ENCODE peak calls at places on chromosomes 1 and 21, in ten cellular contexts. One of them, this sample, is unnamed.

GRCh38 chr1:7159116-7159781 is 374.0 kb downstream of the CAMTA1 start:
- DNase-seq in CD8-positive, alpha-beta T cell: no peak
- DNase-seq in cardiac muscle cell: no peak
- DNase-seq in tibial artery: no peak
- DNase-seq in SK-N-SH: no peak
- DNase-seq in body of pancreas: no peak
- DNase-seq in psoas muscle: no peak
- DNase-seq in left ventricle myocardium inferior: no peak
- DNase-seq in spleen: no peak
- DNase-seq in mammary epithelial cell: no peak
- DNase-seq in this sample: no peak

GRCh38 chr1:198162091-198162767 is 5.4 kb downstream of the NEK7 start:
- DNase-seq in SK-N-SH: no peak
- DNase-seq in left ventricle myocardium inferior: no peak
- DNase-seq in tibial artery: no peak
- DNase-seq in psoas muscle: no peak
- DNase-seq in body of pancreas: no peak
- DNase-seq in mammary epithelial cell: no peak
- DNase-seq in CD8-positive, alpha-beta T cell: no peak
- DNase-seq in cardiac muscle cell: no peak
- DNase-seq in spleen: no peak
- DNase-seq in this sample: no peak

GRCh38 chr21:46115441-46116188 is 17.7 kb downstream of the COL6A2 start:
- DNase-seq in tibial artery: peak; percentile 7
- DNase-seq in body of pancreas: no peak
- DNase-seq in CD8-positive, alpha-beta T cell: no peak
- DNase-seq in mammary epithelial cell: no peak
- DNase-seq in spleen: peak; percentile 33
- DNase-seq in psoas muscle: peak; percentile 39
- DNase-seq in cardiac muscle cell: no peak
- DNase-seq in left ventricle myocardium inferior: peak; percentile 10
- DNase-seq in SK-N-SH: peak; percentile 21
- DNase-seq in this sample: no peak

GRCh38 chr1:2213576-2214505 is 14.3 kb upstream of the SKI start:
- DNase-seq in tibial artery: peak; percentile 90
- DNase-seq in body of pancreas: peak; percentile 15
- DNase-seq in SK-N-SH: no peak
- DNase-seq in left ventricle myocardium inferior: peak; percentile 86
- DNase-seq in psoas muscle: peak; percentile 87
- DNase-seq in cardiac muscle cell: peak; percentile 92
- DNase-seq in mammary epithelial cell: no peak
- DNase-seq in spleen: peak; percentile 78
- DNase-seq in CD8-positive, alpha-beta T cell: no peak
- DNase-seq in this sample: peak; percentile 91

GRCh38 chr1:22452401-22452963 is 831 bp downstream of the ZBTB40 start:
- DNase-seq in tibial artery: peak; percentile 41
- DNase-seq in CD8-positive, alpha-beta T cell: peak; percentile 23
- DNase-seq in psoas muscle: peak; percentile 62
- DNase-seq in left ventricle myocardium inferior: peak; percentile 25
- DNase-seq in mammary epithelial cell: peak; percentile 44
- DNase-seq in cardiac muscle cell: peak; percentile 59
- DNase-seq in SK-N-SH: no peak
- DNase-seq in spleen: no peak
- DNase-seq in body of pancreas: peak; percentile 49
- DNase-seq in this sample: no peak

GRCh38 chr1:180930687-180931086 is 18.0 kb downstream of the KIAA1614 start:
- DNase-seq in tibial artery: no peak
- DNase-seq in psoas muscle: no peak
- DNase-seq in SK-N-SH: peak; percentile 86
- DNase-seq in mammary epithelial cell: no peak
- DNase-seq in cardiac muscle cell: no peak
- DNase-seq in spleen: no peak
- DNase-seq in left ventricle myocardium inferior: no peak
- DNase-seq in body of pancreas: no peak
- DNase-seq in CD8-positive, alpha-beta T cell: no peak
- DNase-seq in this sample: no peak

GRCh38 chr1:5980314-5981008 is 11.8 kb downstream of the NPHP4 start:
- DNase-seq in CD8-positive, alpha-beta T cell: no peak
- DNase-seq in body of pancreas: no peak
- DNase-seq in left ventricle myocardium inferior: peak; percentile 73
- DNase-seq in SK-N-SH: peak; percentile 84
- DNase-seq in psoas muscle: peak; percentile 82
- DNase-seq in tibial artery: peak; percentile 61
- DNase-seq in spleen: peak; percentile 67
- DNase-seq in cardiac muscle cell: peak; percentile 88
- DNase-seq in mammary epithelial cell: no peak
- DNase-seq in this sample: peak; percentile 87

GRCh38 chr1:229222081-229222480 is 48.8 kb upstream of the RAB4A start:
- DNase-seq in CD8-positive, alpha-beta T cell: no peak
- DNase-seq in spleen: no peak
- DNase-seq in SK-N-SH: no peak
- DNase-seq in psoas muscle: no peak
- DNase-seq in left ventricle myocardium inferior: no peak
- DNase-seq in mammary epithelial cell: no peak
- DNase-seq in body of pancreas: no peak
- DNase-seq in tibial artery: no peak
- DNase-seq in cardiac muscle cell: no peak
- DNase-seq in this sample: no peak

GRCh38 chr1:13860023-13860422 is 160.0 kb downstream of the PRDM2 start:
- DNase-seq in CD8-positive, alpha-beta T cell: no peak
- DNase-seq in spleen: no peak
- DNase-seq in body of pancreas: no peak
- DNase-seq in psoas muscle: no peak
- DNase-seq in tibial artery: no peak
- DNase-seq in mammary epithelial cell: no peak
- DNase-seq in cardiac muscle cell: no peak
- DNase-seq in left ventricle myocardium inferior: no peak
- DNase-seq in SK-N-SH: no peak
- DNase-seq in this sample: no peak

GRCh38 chr1:85596531-85596930 is 16.0 kb downstream of the CCN1 start:
- DNase-seq in spleen: no peak
- DNase-seq in psoas muscle: no peak
- DNase-seq in SK-N-SH: no peak
- DNase-seq in cardiac muscle cell: no peak
- DNase-seq in body of pancreas: no peak
- DNase-seq in tibial artery: no peak
- DNase-seq in CD8-positive, alpha-beta T cell: no peak
- DNase-seq in mammary epithelial cell: no peak
- DNase-seq in left ventricle myocardium inferior: no peak
- DNase-seq in this sample: no peak

GRCh38 chr1:54866801-54867716 is 19.9 kb downstream of the DHCR24 start:
- DNase-seq in left ventricle myocardium inferior: no peak
- DNase-seq in psoas muscle: peak; percentile 25
- DNase-seq in mammary epithelial cell: no peak
- DNase-seq in CD8-positive, alpha-beta T cell: no peak
- DNase-seq in cardiac muscle cell: no peak
- DNase-seq in SK-N-SH: no peak
- DNase-seq in spleen: no peak
- DNase-seq in body of pancreas: no peak
- DNase-seq in tibial artery: no peak
- DNase-seq in this sample: no peak

GRCh38 chr1:155022927-155023236 is 10.7 kb downstream of the DCST2 start:
- DNase-seq in SK-N-SH: peak; percentile 57
- DNase-seq in mammary epithelial cell: no peak
- DNase-seq in CD8-positive, alpha-beta T cell: no peak
- DNase-seq in left ventricle myocardium inferior: no peak
- DNase-seq in psoas muscle: no peak
- DNase-seq in tibial artery: no peak
- DNase-seq in spleen: no peak
- DNase-seq in body of pancreas: no peak
- DNase-seq in cardiac muscle cell: no peak
- DNase-seq in this sample: no peak

GRCh38 chr1:208174736-208175507 is 69.3 kb downstream of the PLXNA2 start:
- DNase-seq in left ventricle myocardium inferior: no peak
- DNase-seq in mammary epithelial cell: no peak
- DNase-seq in cardiac muscle cell: peak; percentile 44
- DNase-seq in psoas muscle: no peak
- DNase-seq in spleen: no peak
- DNase-seq in body of pancreas: no peak
- DNase-seq in SK-N-SH: no peak
- DNase-seq in CD8-positive, alpha-beta T cell: no peak
- DNase-seq in tibial artery: no peak
- DNase-seq in this sample: no peak

GRCh38 chr1:205750683-205751651 is 985 bp upstream of the NUCKS1 start:
- DNase-seq in left ventricle myocardium inferior: no peak
- DNase-seq in spleen: no peak
- DNase-seq in CD8-positive, alpha-beta T cell: no peak
- DNase-seq in psoas muscle: no peak
- DNase-seq in tibial artery: no peak
- DNase-seq in SK-N-SH: no peak
- DNase-seq in mammary epithelial cell: no peak
- DNase-seq in cardiac muscle cell: no peak
- DNase-seq in body of pancreas: no peak
- DNase-seq in this sample: no peak

DNA sequence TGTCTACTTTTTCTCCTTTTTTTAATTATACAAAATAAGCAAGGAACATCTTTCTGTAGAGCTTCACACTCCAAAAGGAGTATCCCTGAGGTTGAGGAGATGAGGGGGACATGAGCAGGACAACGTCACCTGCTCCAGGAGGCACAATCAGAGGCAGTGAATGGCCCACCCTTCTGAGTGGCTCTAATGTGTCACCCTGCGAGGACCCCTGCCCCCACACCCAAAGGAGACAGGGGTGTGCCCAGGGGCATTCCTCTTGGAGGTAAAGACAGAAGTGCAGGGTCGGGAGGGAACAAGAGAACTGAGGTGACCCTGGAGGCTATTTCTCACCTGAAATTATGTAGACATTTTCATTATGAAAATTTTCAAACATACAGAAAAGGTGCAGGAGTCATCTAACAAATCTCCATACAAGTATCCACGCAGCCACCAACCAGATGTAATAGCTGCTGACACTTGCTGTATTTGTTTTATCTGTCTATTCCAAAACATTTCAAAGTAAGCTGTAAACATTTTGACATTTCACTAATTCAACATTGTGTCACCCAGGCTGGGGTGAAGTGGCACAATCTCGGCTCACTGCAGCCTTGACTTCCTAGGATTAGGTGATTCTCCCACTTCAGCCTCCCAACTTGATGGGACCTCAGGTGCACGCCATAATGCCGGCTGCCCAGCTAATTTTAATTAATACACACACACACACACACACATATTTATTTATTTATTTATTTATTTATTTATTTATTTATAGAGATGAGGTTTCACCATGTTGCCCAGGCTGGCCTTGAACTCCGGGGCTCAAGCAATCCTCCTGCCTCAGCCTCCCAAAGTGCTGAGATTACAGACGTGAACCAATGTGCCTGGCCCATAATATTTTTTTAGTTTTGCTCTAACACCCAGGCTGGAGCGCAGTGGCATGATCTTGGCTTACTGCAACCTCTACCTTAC is 70.7 kb downstream of the RUNX3 start:
- DNase-seq in mammary epithelial cell: no peak
- DNase-seq in spleen: no peak
- DNase-seq in tibial artery: no peak
- DNase-seq in CD8-positive, alpha-beta T cell: no peak
- DNase-seq in psoas muscle: no peak
- DNase-seq in cardiac muscle cell: no peak
- DNase-seq in body of pancreas: no peak
- DNase-seq in left ventricle myocardium inferior: no peak
- DNase-seq in SK-N-SH: no peak
- DNase-seq in this sample: no peak
- H3K27ac ChIP-seq in mammary epithelial cell: no peak overlapping the region
- H3K27ac ChIP-seq in spleen: no peak overlapping the region
- H3K27ac ChIP-seq in tibial artery: no peak overlapping the region
- H3K27ac ChIP-seq in CD8-positive, alpha-beta T cell: no peak overlapping the region
- H3K27ac ChIP-seq in psoas muscle: no peak overlapping the region
- H3K27ac ChIP-seq in cardiac muscle cell: no peak overlapping the region
- H3K27ac ChIP-seq in body of pancreas: no peak overlapping the region
- H3K27ac ChIP-seq in left ventricle myocardium inferior: no peak overlapping the region
- H3K27ac ChIP-seq in SK-N-SH: no peak overlapping the region
- H3K27ac ChIP-seq in this sample: no peak overlapping the region

GRCh38 chr1:160628799-160629263 is 18.0 kb downstream of the SLAMF1 start:
- DNase-seq in cardiac muscle cell: no peak
- DNase-seq in tibial artery: no peak
- DNase-seq in left ventricle myocardium inferior: no peak
- DNase-seq in CD8-positive, alpha-beta T cell: peak; percentile 32
- DNase-seq in psoas muscle: no peak
- DNase-seq in mammary epithelial cell: no peak
- DNase-seq in body of pancreas: no peak
- DNase-seq in SK-N-SH: no peak
- DNase-seq in spleen: no peak
- DNase-seq in this sample: no peak
- H3K36me3 ChIP-seq in cardiac muscle cell: no peaks in the 10 kb centered on the region
- H3K36me3 ChIP-seq in tibial artery: no peaks in the 10 kb centered on the region
- H3K36me3 ChIP-seq in left ventricle myocardium inferior: no peaks in the 10 kb centered on the region
- H3K36me3 ChIP-seq in CD8-positive, alpha-beta T cell: no peaks in the 10 kb centered on the region
- H3K36me3 ChIP-seq in psoas muscle: no peaks in the 10 kb centered on the region
- H3K36me3 ChIP-seq in mammary epithelial cell: no peaks in the 10 kb centered on the region
- H3K36me3 ChIP-seq in body of pancreas: no peaks in the 10 kb centered on the region
- H3K36me3 ChIP-seq in SK-N-SH: no peaks in the 10 kb centered on the region
- H3K36me3 ChIP-seq in spleen: no peaks in the 10 kb centered on the region
- H3K36me3 ChIP-seq in this sample: no peaks in the 10 kb centered on the region

GRCh38 chr1:50415235-50416149 is 7.8 kb downstream of the DMRTA2 start:
- DNase-seq in left ventricle myocardium inferior: no peak
- DNase-seq in psoas muscle: no peak
- DNase-seq in CD8-positive, alpha-beta T cell: no peak
- DNase-seq in cardiac muscle cell: no peak
- DNase-seq in mammary epithelial cell: no peak
- DNase-seq in spleen: no peak
- DNase-seq in body of pancreas: no peak
- DNase-seq in SK-N-SH: peak; percentile 70
- DNase-seq in tibial artery: no peak
- DNase-seq in this sample: no peak
- TF ChIP-seq CTCF in left ventricle myocardium inferior: no peak
- TF ChIP-seq CTCF in psoas muscle: no peak
- TF ChIP-seq CTCF in CD8-positive, alpha-beta T cell: no peak
- TF ChIP-seq CTCF in cardiac muscle cell: no peak
- TF ChIP-seq CTCF in mammary epithelial cell: no peak
- TF ChIP-seq CTCF in spleen: no peak
- TF ChIP-seq CTCF in body of pancreas: no peak
- TF ChIP-seq CTCF in SK-N-SH: peak; percentile 8
- TF ChIP-seq CTCF in tibial artery: no peak
- TF ChIP-seq CTCF in this sample: no peak

DNA sequence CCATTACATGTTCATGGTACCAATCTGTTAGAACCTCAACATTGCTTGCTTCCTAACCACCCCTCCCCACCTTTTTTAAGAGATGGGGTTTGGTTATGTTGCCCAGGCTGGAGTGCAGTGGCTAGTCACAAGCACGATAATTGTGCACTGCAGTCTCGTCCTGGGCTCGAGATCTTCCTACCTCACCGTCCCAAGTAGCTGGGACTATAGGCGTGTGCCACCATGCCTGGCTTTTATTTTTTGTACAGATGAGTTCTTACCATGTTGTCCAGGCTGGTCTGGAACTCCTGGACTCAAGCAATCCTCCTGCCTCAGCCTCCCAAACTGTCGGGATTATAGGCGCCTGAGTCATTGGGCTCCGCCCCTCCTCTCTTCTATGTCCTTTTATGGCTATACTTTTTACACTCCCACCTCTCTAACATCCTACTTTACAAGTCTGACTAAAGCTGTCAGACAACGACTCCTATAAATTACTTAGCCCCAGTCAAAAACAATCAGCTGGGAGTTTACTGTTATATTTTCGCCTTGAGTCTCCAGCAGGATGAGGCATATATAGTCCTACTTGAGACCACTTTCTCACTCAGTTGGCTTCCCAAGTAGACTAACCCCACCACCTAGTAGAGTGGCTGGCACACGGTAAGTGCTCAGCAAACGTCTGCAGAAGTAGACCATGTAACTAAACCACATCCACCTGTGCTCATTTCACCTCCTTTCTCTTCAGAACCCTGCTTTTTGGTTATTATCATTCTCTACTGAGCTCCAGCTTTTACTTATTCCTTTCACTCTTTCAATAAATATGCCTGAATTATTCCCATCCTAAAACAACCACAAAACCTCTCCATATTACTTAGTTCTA is 13.8 kb downstream of the ENSA start:
- DNase-seq in tibial artery: no peak
- DNase-seq in spleen: no peak
- DNase-seq in mammary epithelial cell: no peak
- DNase-seq in CD8-positive, alpha-beta T cell: peak; percentile 34
- DNase-seq in cardiac muscle cell: no peak
- DNase-seq in SK-N-SH: no peak
- DNase-seq in left ventricle myocardium inferior: no peak
- DNase-seq in psoas muscle: no peak
- DNase-seq in body of pancreas: no peak
- DNase-seq in this sample: no peak
- H3K27ac ChIP-seq in tibial artery: peak overlapping the region; percentile 60
- H3K27ac ChIP-seq in spleen: no peak overlapping the region
- H3K27ac ChIP-seq in mammary epithelial cell: no peak overlapping the region
- H3K27ac ChIP-seq in CD8-positive, alpha-beta T cell: no peak overlapping the region
- H3K27ac ChIP-seq in cardiac muscle cell: no peak overlapping the region
- H3K27ac ChIP-seq in SK-N-SH: no peak overlapping the region
- H3K27ac ChIP-seq in left ventricle myocardium inferior: peak overlapping the region; percentile 85
- H3K27ac ChIP-seq in psoas muscle: peak overlapping the region; percentile 21
- H3K27ac ChIP-seq in body of pancreas: peak overlapping the region; percentile 56
- H3K27ac ChIP-seq in this sample: no peak overlapping the region

This sample was measured in right atrium auricular region.